ENCODE peak calls at places on chromosomes 5 and 9, in six cellular contexts. X is SW480; V is CD8-positive, alpha-beta T cell; K is NCI-H460; G is HuH-7.5; S is WTC11. E is an unnamed sample.

GRCh38 chr9:133151601-133152525 is 11.9 kb downstream of the GBGT1 start:
- DNase-seq in X (no peak), V (no peak), K (no peak), G (no peak), S (no peak), E (no peak)

GRCh38 chr9:36922548-36922947 is 111.5 kb downstream of the PAX5 start:
- DNase-seq in X (no peak), V (no peak), K (no peak), G (no peak), S (no peak), E (no peak)

GRCh38 chr5:129094924-129095797 is 612 bp downstream of the ISOC1 start:
- DNase-seq in X (peak), V (peak), K (peak), G (peak), S (peak), E (peak)

GRCh38 chr5:95760291-95761191 is 29.4 kb downstream of the RHOBTB3 start:
- DNase-seq in X (peak), V (no peak), K (peak), G (no peak), S (no peak), E (peak)

GRCh38 chr9:84953797-84954695 is 284.5 kb downstream of the NTRK2 start:
- DNase-seq in X (peak), V (no peak), K (peak), G (peak), S (peak), E (peak)

GRCh38 chr5:116494784-116495480 is 79.7 kb downstream of the SEMA6A start:
- DNase-seq in X (no peak), V (no peak), K (no peak), G (no peak), S (no peak), E (no peak)

GRCh38 chr9:2027761-2028160 is 12.6 kb downstream of the SMARCA2 start:
- DNase-seq in X (no peak), V (no peak), K (no peak), G (no peak), S (no peak), E (no peak)

GRCh38 chr5:112929336-112930081 is 7.5 kb upstream of the REEP5 start:
- DNase-seq in X (no peak), V (no peak), K (no peak), G (no peak), S (no peak), E (no peak)

GRCh38 chr9:112887377-112887776 is 3.3 kb downstream of the SLC46A2 start:
- DNase-seq in X (no peak), V (no peak), K (no peak), G (no peak), S (peak), E (no peak)

GRCh38 chr5:130836729-130837660 is 328.1 kb downstream of the HINT1 start:
- DNase-seq in X (peak), V (no peak), K (peak), G (no peak), S (no peak), E (peak)

GRCh38 chr9:4297795-4298254 is 2.0 kb downstream of the GLIS3 start:
- DNase-seq in X (peak), V (peak), K (peak), G (peak), S (peak), E (peak)

GRCh38 chr5:2201832-2202231 is 319.1 kb upstream of the IRX4 start:
- DNase-seq in X (no peak), V (no peak), K (no peak), G (no peak), S (no peak), E (no peak)

GRCh38 chr9:115220339-115221009 is 102.5 kb upstream of the TNC start:
- DNase-seq in X (peak), V (no peak), K (no peak), G (no peak), S (no peak), E (no peak)

GRCh38 chr5:105030153-105030552 is 1467.6 kb upstream of the NUDT12 start:
- DNase-seq in X (no peak), V (no peak), K (no peak), G (no peak), S (no peak), E (no peak)

GRCh38 chr5:15579193-15579990 is 79.4 kb downstream of the FBXL7 start:
- DNase-seq in X (no peak), V (no peak), K (no peak), G (no peak), S (no peak), E (no peak)

GRCh38 chr9:127166651-127167524 is 44.5 kb upstream of the ANGPTL2 start:
- DNase-seq in X (peak), V (no peak), K (peak), G (no peak), S (no peak), E (no peak)

GRCh38 chr9:114050646-114051045 is 27.5 kb downstream of the AMBP start:
- DNase-seq in X (no peak), V (no peak), K (no peak), G (no peak), S (no peak), E (no peak)

GRCh38 chr9:22111871-22112247 is 102.8 kb upstream of the CDKN2B start:
- DNase-seq in X (no peak), V (no peak), K (no peak), G (no peak), S (no peak), E (no peak)

GRCh38 chr9:127833555-127833954 is 20.9 kb downstream of the ENG start:
- DNase-seq in X (no peak), V (no peak), K (no peak), G (no peak), S (no peak), E (no peak)

GRCh38 chr5:172632346-172633092 is 8.5 kb upstream of the NEURL1B start:
- DNase-seq in X (no peak), V (no peak), K (no peak), G (no peak), S (no peak), E (no peak)

GRCh38 chr9:121612511-121612998 is 38.9 kb upstream of the DAB2IP start:
- DNase-seq in X (peak), V (no peak), K (no peak), G (no peak), S (no peak), E (no peak)

GRCh38 chr5:17001418-17001817 is 65.3 kb upstream of the MYO10 start:
- DNase-seq in X (no peak), V (no peak), K (no peak), G (no peak), S (no peak), E (no peak)

GRCh38 chr5:150045512-150045911 is 40.8 kb downstream of the CSF1R start:
- DNase-seq in X (no peak), V (no peak), K (no peak), G (no peak), S (peak), E (no peak)

GRCh38 chr9:114315723-114316363 is 7.1 kb upstream of the ORM1 start:
- DNase-seq in X (no peak), V (no peak), K (no peak), G (no peak), S (no peak), E (no peak)

GRCh38 chr9:135023816-135024405 is 63.6 kb upstream of the OLFM1 start:
- DNase-seq in X (no peak), V (no peak), K (no peak), G (no peak), S (no peak), E (no peak)

GRCh38 chr9:37897665-37898064 is 6.3 kb downstream of the SLC25A51 start:
- DNase-seq in X (no peak), V (no peak), K (no peak), G (no peak), S (no peak), E (no peak)

GRCh38 chr5:167661605-167662004 is 629.8 kb upstream of the WWC1 start:
- DNase-seq in X (no peak), V (no peak), K (no peak), G (no peak), S (no peak), E (no peak)

GRCh38 chr5:53031695-53032096 is 42.5 kb downstream of the ITGA2 start:
- DNase-seq in X (peak), V (no peak), K (peak), G (peak), S (no peak), E (no peak)

E was measured in T47D.